ENCODE peak calls at places on chromosomes 3 and 15, in eight cellular contexts. M is psoas muscle; Y is mesenchymal stem cell; H is RWPE1; D is activated T-helper 2 cell treated with anti-CD3 and anti-CD28 coated beads, Interferon-gamma antibody, Interleukin-2, Interleukin-4, amounts not matched to agents 10 μg/mL and 5 μg/mL and 100 μg/mL, durations not matched to agents 14 hours and 24 hours and 36 hours; B is NCI-H748 treated with DMSO at 0.1 percent for 48 hours; S is activated CD8-positive, alpha-beta memory T cell treated with anti-CD3 and anti-CD28 coated beads for 48 hours; Q is EH. G is an unnamed sample.

GRCh38 chr3:168885028-168885427 is 778.5 kb downstream of the MECOM start:
- DNase-seq in M (no peak), Y (no peak), H (no peak), D (no peak), B (no peak), S (no peak), Q (peak; percentile 88), G (no peak)

GRCh38 chr15:101318810-101319200 is 23.8 kb upstream of the SNRPA1 start:
- DNase-seq in M (no peak), Y (peak; percentile 6), H (no peak), D (no peak), B (no peak), S (no peak), Q (no peak), G (peak; percentile 1)

GRCh38 chr3:82087958-82088357 is 326.5 kb upstream of the GBE1 start:
- DNase-seq in M (no peak), Y (peak; percentile 49), H (peak; percentile 54), D (no peak), B (no peak), S (no peak), Q (peak; percentile 78), G (no peak)

GRCh38 chr15:71761649-71762048 is 48.7 kb upstream of the NR2E3 start:
- DNase-seq in M (no peak), Y (peak; percentile 82), H (peak; percentile 77), D (no peak), B (no peak), S (no peak), Q (peak; percentile 90), G (peak; percentile 58)

GRCh38 chr15:41558400-41559238 is at the start of gene TYRO3:
- DNase-seq in M (peak; percentile 80), Y (peak; percentile 67), H (peak; percentile 75), D (peak; percentile 61), B (no peak), S (peak; percentile 35), Q (peak; percentile 60), G (peak; percentile 56)

GRCh38 chr15:98996619-98997018 is 11.0 kb downstream of the PGPEP1L start:
- DNase-seq in M (no peak), Y (no peak), H (peak; percentile 42), D (no peak), B (no peak), S (no peak), Q (no peak), G (no peak)

GRCh38 chr3:14337828-14338227 is 64.6 kb upstream of the SLC6A6 start:
- DNase-seq in M (no peak), Y (no peak), H (no peak), D (no peak), B (no peak), S (no peak), Q (no peak), G (no peak)

GRCh38 chr3:115071611-115072010 is 75.5 kb downstream of the ZBTB20 start:
- DNase-seq in M (no peak), Y (peak; percentile 34), H (no peak), D (no peak), B (no peak), S (no peak), Q (peak; percentile 87), G (no peak)

GRCh38 chr3:132790806-132791205 is 68.6 kb upstream of the NPHP3 start:
- DNase-seq in M (no peak), Y (no peak), H (no peak), D (no peak), B (no peak), S (no peak), Q (no peak), G (no peak)

GRCh38 chr3:146469206-146470017 is at the start of gene PLSCR2:
- DNase-seq in M (peak; percentile 76), Y (no peak), H (peak; percentile 13), D (peak; percentile 57), B (no peak), S (peak; percentile 33), Q (peak; percentile 23), G (peak; percentile 80)

GRCh38 chr15:64845183-64845611 is 3.5 kb downstream of the PLEKHO2 start:
- DNase-seq in M (peak; percentile 63), Y (no peak), H (no peak), D (no peak), B (no peak), S (no peak), Q (peak; percentile 54), G (no peak)

GRCh38 chr3:192772495-192772894 is 45.2 kb upstream of the FGF12 start:
- DNase-seq in M (no peak), Y (peak; percentile 18), H (peak; percentile 20), D (no peak), B (peak; percentile 3), S (no peak), Q (peak; percentile 48), G (no peak)

GRCh38 chr3:99543796-99544195 is 94.6 kb upstream of the COL8A1 start:
- DNase-seq in M (no peak), Y (no peak), H (no peak), D (no peak), B (no peak), S (no peak), Q (no peak), G (no peak)

GRCh38 chr15:100780208-100780800 is 99.3 kb upstream of the ALDH1A3 start:
- DNase-seq in M (no peak), Y (no peak), H (no peak), D (peak; percentile 2), B (no peak), S (no peak), Q (no peak), G (no peak)

GRCh38 chr3:133662256-133662773 is 574 bp upstream of the TOPBP1 start:
- DNase-seq in M (no peak), Y (peak; percentile 47), H (peak; percentile 49), D (no peak), B (no peak), S (no peak), Q (peak; percentile 41), G (no peak)

GRCh38 chr3:9903238-9903624 is 583 bp downstream of the IL17RE start:
- DNase-seq in M (no peak), Y (peak; percentile 55), H (no peak), D (no peak), B (no peak), S (no peak), Q (peak; percentile 74), G (no peak)

GRCh38 chr3:105823149-105823866 is 45.5 kb downstream of the CBLB start:
- DNase-seq in M (no peak), Y (peak; percentile 97), H (peak; percentile 62), D (no peak), B (no peak), S (no peak), Q (peak; percentile 92), G (no peak)

GRCh38 chr3:14415501-14415900 is 13.1 kb downstream of the SLC6A6 start:
- DNase-seq in M (no peak), Y (peak; percentile 57), H (peak; percentile 41), D (no peak), B (no peak), S (no peak), Q (peak; percentile 96), G (no peak)

GRCh38 chr3:12663936-12664908 is at the start of gene RAF1:
- DNase-seq in M (peak; percentile 99), Y (peak; percentile 98), H (peak; percentile 87), D (peak; percentile 96), B (peak; percentile 88), S (peak; percentile 91), Q (peak; percentile 98), G (peak; percentile 98)

GRCh38 chr15:68781766-68782588 is 38.7 kb downstream of the ANP32A start:
- DNase-seq in M (peak; percentile 72), Y (no peak), H (no peak), D (no peak), B (no peak), S (no peak), Q (no peak), G (no peak)

GRCh38 chr3:66442254-66443249 is 58.3 kb downstream of the LRIG1 start:
- DNase-seq in M (peak; percentile 86), Y (peak; percentile 74), H (peak; percentile 45), D (no peak), B (no peak), S (no peak), Q (peak; percentile 86), G (peak; percentile 86)

GRCh38 chr3:64238971-64239667 is 13.9 kb upstream of the PRICKLE2 start:
- DNase-seq in M (peak; percentile 86), Y (peak; percentile 97), H (peak; percentile 75), D (no peak), B (no peak), S (no peak), Q (peak; percentile 99), G (peak; percentile 42)

GRCh38 chr15:74041777-74042435 is 40.4 kb downstream of the GOLGA6A start:
- DNase-seq in M (no peak), Y (no peak), H (no peak), D (no peak), B (no peak), S (no peak), Q (no peak), G (no peak)

GRCh38 chr15:33618300-33618699 is 307.5 kb downstream of the RYR3 start:
- DNase-seq in M (no peak), Y (no peak), H (no peak), D (no peak), B (no peak), S (no peak), Q (no peak), G (no peak)

GRCh38 chr3:57659004-57659672 is 33.7 kb downstream of the DENND6A start:
- DNase-seq in M (no peak), Y (no peak), H (peak; percentile 5), D (no peak), B (no peak), S (no peak), Q (no peak), G (no peak)